ENCODE peak calls at places on chromosomes 16 and 17, in nine cellular contexts. Z, K, A, D, R, E, Q, W and P are unnamed samples.

GRCh38 chr16:15973997-15974396 is 24.6 kb downstream of the ABCC1 start:
- DNase-seq in A (no peak), K (no peak), R (no peak), Z (no peak), Q (no peak), D (no peak), E (no peak), W (no peak), P (no peak)

GRCh38 chr16:66580605-66581209 is 1.4 kb downstream of the CMTM2 start:
- DNase-seq in A (no peak), K (peak; percentile 30), D (peak; percentile 56), Z (no peak), W (no peak), R (peak; percentile 87), E (no peak), Q (no peak), P (peak; percentile 72)

GRCh38 chr17:34703533-34703932 is 124.2 kb downstream of the TMEM132E start:
- DNase-seq in D (peak; percentile 41), Q (no peak), A (peak; percentile 75), W (peak; percentile 4), Z (peak; percentile 27), K (peak; percentile 37), R (peak; percentile 43), E (no peak), P (no peak)

GRCh38 chr16:50699345-50700159 is 6.1 kb downstream of the NOD2 start:
- DNase-seq in W (no peak), D (no peak), A (no peak), Q (no peak), E (peak; percentile 60), Z (no peak), K (no peak), R (peak; percentile 12), P (no peak)

GRCh38 chr17:81514735-81515529 is 2.3 kb upstream of the ACTG1 start:
- DNase-seq in K (peak; percentile 79), D (peak; percentile 84), Z (no peak), A (peak; percentile 79), R (peak; percentile 82), Q (no peak), E (no peak), W (peak; percentile 62), P (peak; percentile 73)

GRCh38 chr17:81279278-81280073 is 15.6 kb downstream of the SLC38A10 start:
- DNase-seq in K (no peak), Z (no peak), W (no peak), E (no peak), Q (no peak), R (no peak), D (no peak), A (no peak), P (no peak)

GRCh38 chr17:44159519-44160210 is 10.8 kb upstream of the ASB16 start:
- DNase-seq in A (no peak), W (no peak), K (no peak), Z (no peak), D (peak; percentile 22), R (peak; percentile 25), E (no peak), Q (no peak), P (peak; percentile 3)

GRCh38 chr17:82458130-82458884 is at the start of gene NARF:
- DNase-seq in K (peak; percentile 100), D (peak; percentile 97), A (peak; percentile 99), Z (peak; percentile 98), E (peak; percentile 92), Q (peak; percentile 93), R (peak; percentile 98), W (peak; percentile 93), P (peak; percentile 95)

GRCh38 chr17:57662644-57663308 is 82.3 kb downstream of the CCDC182 start:
- DNase-seq in Z (peak; percentile 54), E (no peak), R (peak; percentile 99), A (no peak), Q (peak; percentile 75), W (peak; percentile 17), D (peak; percentile 98), K (peak; percentile 98), P (peak; percentile 99)

GRCh38 chr17:39629894-39630293 is 3.1 kb downstream of the PPP1R1B start:
- DNase-seq in Z (no peak), A (no peak), Q (no peak), D (no peak), E (no peak), R (no peak), W (no peak), K (no peak), P (no peak)

GRCh38 chr16:9077001-9077809 is 14.2 kb upstream of the HAPSTR1 start:
- DNase-seq in K (no peak), Q (no peak), D (peak; percentile 90), E (no peak), Z (no peak), R (peak; percentile 88), A (peak; percentile 47), W (no peak), P (peak; percentile 74)

GRCh38 chr16:55948230-55948629 is 73.1 kb upstream of the CES5A start:
- DNase-seq in W (no peak), R (no peak), E (no peak), A (no peak), K (no peak), Q (no peak), D (no peak), Z (no peak), P (no peak)

GRCh38 chr16:1464894-1465566 is 9.8 kb downstream of the CLCN7 start:
- DNase-seq in Q (no peak), K (no peak), Z (no peak), A (no peak), W (no peak), E (no peak), R (no peak), D (no peak), P (no peak)

GRCh38 chr16:54525104-54525503 is 238.5 kb upstream of the IRX3 start:
- DNase-seq in R (no peak), K (no peak), Z (no peak), Q (no peak), A (no peak), W (no peak), E (no peak), D (no peak), P (no peak)

GRCh38 chr17:7220593-7221280 is 999 bp downstream of the ACADVL start:
- DNase-seq in W (peak; percentile 34), D (peak; percentile 47), Z (no peak), A (peak; percentile 82), K (peak; percentile 82), Q (peak; percentile 2), R (peak; percentile 63), E (no peak), P (peak; percentile 50)

GRCh38 chr17:16190703-16191360 is 24.5 kb downstream of the NCOR1 start:
- DNase-seq in Z (no peak), W (no peak), D (no peak), K (no peak), R (no peak), A (no peak), Q (no peak), E (no peak), P (no peak)

GRCh38 chr17:18988546-18989173 is 15.9 kb downstream of the FAM83G start:
- DNase-seq in E (no peak), Q (no peak), A (no peak), W (no peak), D (no peak), Z (peak; percentile 96), R (no peak), K (no peak), P (no peak)

GRCh38 chr17:48639982-48640857 is 14.1 kb upstream of the HOXB9 start:
- DNase-seq in E (no peak), D (peak; percentile 42), Q (no peak), R (no peak), K (no peak), Z (peak; percentile 13), A (no peak), W (no peak), P (no peak)

GRCh38 chr17:30021708-30022317 is 80.4 kb downstream of the EFCAB5 start:
- DNase-seq in R (peak; percentile 61), W (no peak), Z (peak; percentile 23), K (peak; percentile 81), A (peak; percentile 57), E (no peak), Q (peak; percentile 75), D (peak; percentile 44), P (peak; percentile 60)

GRCh38 chr17:51995797-51996403 is 162.6 kb downstream of the CA10 start:
- DNase-seq in R (no peak), E (no peak), Z (no peak), D (no peak), K (no peak), Q (no peak), W (no peak), A (no peak), P (peak; percentile 48)

GRCh38 chr16:86970279-86970678 is 346.9 kb downstream of the C16orf95 start:
- DNase-seq in A (no peak), Z (no peak), R (no peak), Q (no peak), K (no peak), D (no peak), W (no peak), E (no peak), P (no peak)